ENCODE peak calls at places on chromosomes 12 and 14, in five cellular contexts. P is adrenal gland; R is right atrium auricular region; U is effector memory CD4-positive, alpha-beta T cell; T is GM23338. A is an unnamed sample.

GRCh38 chr12:24997496-24997895 is 48.6 kb upstream of the BCAT1 start:
- DNase-seq in P (no peak), T (no peak), R (no peak), U (no peak), A (peak; percentile 40)

GRCh38 chr14:104461676-104462443 is 117.7 kb upstream of the C14orf180 start:
- DNase-seq in P (no peak), T (peak; percentile 45), R (peak; percentile 30), U (no peak), A (no peak)

GRCh38 chr14:91402278-91403068 is 15.1 kb downstream of the CCDC88C start:
- DNase-seq in U (no peak), T (no peak), R (no peak), P (peak; percentile 42), A (no peak)

GRCh38 chr14:20855652-20856291 is 35.4 kb upstream of the RNASE3 start:
- DNase-seq in P (peak; percentile 73), U (peak; percentile 11), T (peak; percentile 87), R (peak; percentile 75), A (peak; percentile 46)

GRCh38 chr12:102953221-102953620 is 4.3 kb upstream of the ASCL1 start:
- DNase-seq in P (no peak), R (no peak), T (no peak), U (no peak), A (no peak)

GRCh38 chr12:131044136-131044535 is 90.4 kb downstream of the ADGRD1 start:
- DNase-seq in T (no peak), R (no peak), P (no peak), U (no peak), A (no peak)

GRCh38 chr14:31880935-31881334 is 196.2 kb upstream of the ARHGAP5 start:
- DNase-seq in P (peak; percentile 30), T (no peak), U (no peak), R (no peak), A (peak; percentile 95)

GRCh38 chr12:104049278-104050257 is at the start of gene GLT8D2:
- DNase-seq in P (peak; percentile 52), T (peak; percentile 81), U (no peak), R (peak; percentile 65), A (peak; percentile 77)

GRCh38 chr14:51872396-51872795 is 12.0 kb downstream of the GNG2 start:
- DNase-seq in T (no peak), R (no peak), P (no peak), U (no peak), A (no peak)

GRCh38 chr12:92759634-92760268 is 57.0 kb downstream of the PLEKHG7 start:
- DNase-seq in P (peak; percentile 45), R (no peak), U (no peak), T (no peak), A (peak; percentile 98)

GRCh38 chr12:52628841-52629240 is 10.5 kb upstream of the KRT73 start:
- DNase-seq in T (no peak), R (peak; percentile 7), P (no peak), U (no peak), A (no peak)

GRCh38 chr12:76026643-76027063 is 4.9 kb downstream of the PHLDA1 start:
- DNase-seq in P (no peak), U (no peak), R (no peak), T (no peak), A (no peak)

GRCh38 chr14:49971156-49972141 is 78.6 kb downstream of the ARF6 start:
- DNase-seq in U (peak; percentile 20), R (no peak), T (no peak), P (no peak), A (no peak)

GRCh38 chr14:75437201-75438143 is 9.7 kb downstream of the JDP2 start:
- DNase-seq in R (no peak), T (no peak), U (no peak), P (peak; percentile 66), A (no peak)

GRCh38 chr14:58533417-58533816 is 104.3 kb upstream of the DACT1 start:
- DNase-seq in T (no peak), P (no peak), R (no peak), U (no peak), A (peak; percentile 18)

GRCh38 chr12:7995266-7995963 is 37.1 kb upstream of the FOXJ2 start:
- DNase-seq in T (peak; percentile 91), P (peak; percentile 87), R (peak; percentile 90), U (peak; percentile 69), A (peak; percentile 82)

GRCh38 chr14:34699873-34700621 is 14.3 kb downstream of the CFL2 start:
- DNase-seq in U (no peak), T (no peak), R (no peak), P (no peak), A (peak; percentile 92)

GRCh38 chr12:24226745-24227350 is 277.4 kb upstream of the SOX5 start:
- DNase-seq in P (peak; percentile 21), T (no peak), U (no peak), R (peak; percentile 63), A (peak; percentile 97)

GRCh38 chr12:132246997-132247717 is 82.2 kb downstream of the GALNT9 start:
- DNase-seq in T (no peak), R (no peak), P (no peak), U (no peak), A (no peak)

GRCh38 chr12:31874961-31875608 is 84.1 kb upstream of the RESF1 start:
- DNase-seq in R (peak; percentile 57), P (peak; percentile 44), T (peak; percentile 29), U (peak; percentile 60), A (peak; percentile 75)

GRCh38 chr12:28089363-28089762 is 100.9 kb upstream of the CCDC91 start:
- DNase-seq in T (peak; percentile 51), P (no peak), R (no peak), U (no peak), A (peak; percentile 36)

GRCh38 chr12:106126441-106127288 is 12.1 kb downstream of the NUAK1 start:
- DNase-seq in U (no peak), P (no peak), R (no peak), T (no peak), A (no peak)

GRCh38 chr12:13362260-13362841 is 165.8 kb downstream of the EMP1 start:
- DNase-seq in T (peak; percentile 89), P (peak; percentile 78), U (no peak), R (no peak), A (peak; percentile 13)

GRCh38 chr12:81300454-81300853 is 222.6 kb downstream of the ACSS3 start:
- DNase-seq in U (no peak), T (peak; percentile 59), P (no peak), R (no peak), A (peak; percentile 3)

GRCh38 chr14:51419685-51420084 is 179.6 kb downstream of the TMX1 start:
- DNase-seq in R (no peak), P (no peak), U (peak; percentile 37), T (no peak), A (no peak)

GRCh38 chr12:26287666-26288408 is 92.5 kb downstream of the SSPN start:
- DNase-seq in U (no peak), P (peak; percentile 44), R (no peak), T (no peak), A (peak; percentile 94)

GRCh38 chr12:58368001-58368400 is 426.6 kb downstream of the ATP23 start:
- DNase-seq in U (no peak), R (no peak), P (no peak), T (no peak), A (peak; percentile 51)

GRCh38 chr12:79844693-79845092 is 90.2 kb downstream of the PPP1R12A start:
- DNase-seq in U (no peak), P (no peak), R (no peak), T (peak; percentile 40), A (peak; percentile 93)

GRCh38 chr12:57455374-57456144 is 452 bp downstream of the INHBE start:
- DNase-seq in T (no peak), R (no peak), U (no peak), P (no peak), A (no peak)

GRCh38 chr14:68713782-68714181 is 79.1 kb downstream of the ZFP36L1 start:
- DNase-seq in P (no peak), R (no peak), U (no peak), T (no peak), A (no peak)

GRCh38 chr12:54213084-54213483 is 24.3 kb upstream of the SMUG1 start:
- DNase-seq in U (no peak), R (no peak), P (no peak), T (peak; percentile 49), A (no peak)

GRCh38 chr14:40599726-40600125 is 1007.0 kb upstream of the LRFN5 start:
- DNase-seq in P (no peak), U (no peak), R (no peak), T (no peak), A (no peak)

GRCh38 chr12:114679452-114679875 is 4.5 kb downstream of the TBX3 start:
- DNase-seq in P (peak; percentile 60), U (no peak), R (no peak), T (peak; percentile 56), A (no peak)
- H3K4me3 ChIP-seq in P (peak overlapping the region; percentile 74), U (no peak overlapping the region), R (peak overlapping the region; percentile 67), T (peak overlapping the region; percentile 29), A (peak overlapping the region; percentile 95)

GRCh38 chr12:67558775-67559174 is 89.8 kb upstream of the DYRK2 start:
- DNase-seq in U (no peak), T (peak; percentile 17), R (no peak), P (no peak), A (no peak)
- H3K4me1 ChIP-seq in U (peaks cover 15% of the 10 kb centered on the region), T (no peaks in the 10 kb centered on the region), R (no peaks in the 10 kb centered on the region), P (no peaks in the 10 kb centered on the region), A (no peaks in the 10 kb centered on the region)

DNA sequence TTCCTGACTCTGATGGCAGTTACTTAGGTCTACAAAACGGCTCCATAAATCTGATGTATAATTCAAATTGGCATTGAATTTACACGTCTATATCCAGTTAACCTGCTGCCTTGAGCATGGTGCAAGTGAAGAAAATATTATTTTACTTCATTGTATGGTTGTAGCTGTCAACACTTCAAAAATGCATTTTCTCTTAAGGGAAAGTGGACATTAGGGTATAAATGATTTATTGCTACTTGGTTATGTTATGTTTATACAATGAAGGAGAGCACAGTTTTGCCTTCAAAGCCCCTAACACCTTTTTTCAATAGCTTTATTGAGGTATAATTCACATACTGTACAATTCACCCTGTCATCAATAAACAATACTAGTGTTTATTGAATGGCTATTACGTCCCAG is 2.0 kb upstream of the USP15 start:
- DNase-seq in T (no peak), U (no peak), R (no peak), P (no peak), A (no peak)
- H3K4me3 ChIP-seq in T (no peak overlapping the region), U (no peak overlapping the region), R (no peak overlapping the region), P (no peak overlapping the region), A (no peak overlapping the region)

GRCh38 chr14:92516966-92517350 is 3.4 kb downstream of the RIN3 start:
- DNase-seq in U (no peak), P (no peak), R (no peak), T (no peak), A (no peak)
- H3K4me1 ChIP-seq in U (peaks cover 7% of the 10 kb centered on the region), P (peaks cover 20% of the 10 kb centered on the region), R (peaks cover 21% of the 10 kb centered on the region), T (no peaks in the 10 kb centered on the region), A (peaks cover 11% of the 10 kb centered on the region)

GRCh38 chr12:69406217-69406616 is 46.7 kb downstream of the YEATS4 start:
- DNase-seq in R (no peak), U (no peak), P (no peak), T (no peak), A (peak; percentile 55)

GRCh38 chr12:69404851-69405365 is 45.4 kb downstream of the YEATS4 start:
- DNase-seq in T (no peak), U (no peak), P (no peak), R (no peak), A (peak; percentile 65)

GRCh38 chr12:69401940-69402339 is 42.4 kb downstream of the YEATS4 start:
- DNase-seq in P (no peak), T (no peak), U (no peak), R (no peak), A (peak; percentile 54)

GRCh38 chr12:69410571-69410970 is 51.0 kb downstream of the YEATS4 start:
- DNase-seq in U (no peak), T (no peak), P (no peak), R (no peak), A (no peak)

GRCh38 chr12:69405466-69405865 is 45.9 kb downstream of the YEATS4 start:
- DNase-seq in R (peak; percentile 82), T (no peak), P (peak; percentile 87), U (no peak), A (peak; percentile 100)
- H3K4me3 ChIP-seq in R (no peak overlapping the region), T (no peak overlapping the region), P (no peak overlapping the region), U (no peak overlapping the region), A (no peak overlapping the region)